ENCODE peak calls at places on chromosomes 13 and 19, in four cellular contexts. One of them, this sample, is unnamed.

GRCh38 chr19:12782424-12783225 is 7.3 kb upstream of the HOOK2 start:
- DNase-seq in heart left ventricle: peak
- DNase-seq in AG09319: peak
- DNase-seq in HCT116: no peak
- DNase-seq in this sample: peak

GRCh38 chr19:11166281-11167142 is 10.9 kb upstream of the SPC24 start:
- DNase-seq in heart left ventricle: peak
- DNase-seq in AG09319: peak
- DNase-seq in HCT116: no peak
- DNase-seq in this sample: peak

GRCh38 chr19:44401108-44401786 is at the start of gene ZNF285:
- DNase-seq in heart left ventricle: peak
- DNase-seq in AG09319: peak
- DNase-seq in HCT116: no peak
- DNase-seq in this sample: peak

GRCh38 chr13:85236431-85236830 is 562.8 kb downstream of the SLITRK6 start:
- DNase-seq in heart left ventricle: no peak
- DNase-seq in AG09319: no peak
- DNase-seq in HCT116: no peak
- DNase-seq in this sample: no peak

GRCh38 chr13:78241278-78241919 is 322.8 kb upstream of the EDNRB start:
- DNase-seq in heart left ventricle: no peak
- DNase-seq in AG09319: no peak
- DNase-seq in HCT116: no peak
- DNase-seq in this sample: peak

GRCh38 chr19:35114656-35115537 is 726 bp upstream of the FXYD3 start:
- DNase-seq in heart left ventricle: no peak
- DNase-seq in AG09319: no peak
- DNase-seq in HCT116: peak
- DNase-seq in this sample: peak

GRCh38 chr13:27406178-27406939 is 18.1 kb upstream of the GTF3A start:
- DNase-seq in heart left ventricle: no peak
- DNase-seq in AG09319: no peak
- DNase-seq in HCT116: no peak
- DNase-seq in this sample: no peak

GRCh38 chr19:47438793-47439220 is 19.5 kb upstream of the MEIS3 start:
- DNase-seq in heart left ventricle: no peak
- DNase-seq in AG09319: no peak
- DNase-seq in HCT116: no peak
- DNase-seq in this sample: peak

GRCh38 chr19:2782357-2782935 is 627 bp downstream of the SGTA start:
- DNase-seq in heart left ventricle: no peak
- DNase-seq in AG09319: no peak
- DNase-seq in HCT116: no peak
- DNase-seq in this sample: no peak

GRCh38 chr13:107329991-107330390 is 762.1 kb upstream of the ARGLU1 start:
- DNase-seq in heart left ventricle: no peak
- DNase-seq in AG09319: no peak
- DNase-seq in HCT116: no peak
- DNase-seq in this sample: no peak

DNA sequence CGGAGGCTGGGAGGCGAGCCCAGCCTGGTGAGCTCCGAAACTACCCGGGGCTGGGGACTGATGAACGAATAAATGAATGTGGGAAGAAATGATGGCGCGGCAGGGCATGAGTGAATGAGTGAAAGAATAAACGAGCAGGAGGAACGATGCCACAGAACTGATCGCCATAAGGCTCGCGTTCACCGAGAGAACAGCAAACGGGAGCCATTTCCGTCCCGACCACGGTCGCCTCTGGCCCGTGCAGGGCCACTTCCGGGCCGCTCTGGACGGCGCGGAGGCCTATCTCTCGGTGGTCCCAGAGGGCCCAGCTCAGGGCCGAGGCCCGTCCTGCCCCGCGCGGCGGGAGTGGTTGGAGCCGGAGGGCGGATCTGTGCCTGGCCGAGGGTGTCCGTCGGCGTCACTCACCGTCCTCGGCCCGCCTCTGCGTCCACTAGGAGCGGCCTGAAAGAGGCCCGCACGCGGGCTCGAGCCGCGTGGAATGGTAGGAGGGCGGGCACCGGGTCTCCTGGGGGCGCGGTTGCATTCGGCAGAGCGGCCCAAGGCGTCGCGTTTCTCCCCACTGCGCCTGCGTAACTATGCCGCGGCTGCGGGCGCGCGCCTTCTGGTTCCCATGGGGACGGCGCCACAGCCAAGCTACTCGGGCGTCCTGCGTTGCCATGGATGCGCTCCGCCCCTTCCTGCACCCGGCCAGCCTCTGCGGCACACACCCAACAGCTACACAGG is at the start of gene ZNF497:
- DNase-seq in heart left ventricle: peak
- DNase-seq in AG09319: peak
- DNase-seq in HCT116: peak
- DNase-seq in this sample: peak
- TF ChIP-seq CTCF in heart left ventricle: no peak
- TF ChIP-seq CTCF in AG09319: no peak
- TF ChIP-seq CTCF in HCT116: no peak
- TF ChIP-seq CTCF in this sample: no peak

GRCh38 chr19:38434549-38435051 is 1.1 kb downstream of the RYR1 start:
- DNase-seq in heart left ventricle: no peak
- DNase-seq in AG09319: no peak
- DNase-seq in HCT116: no peak
- DNase-seq in this sample: peak
- TF ChIP-seq CTCF in heart left ventricle: no peak
- TF ChIP-seq CTCF in AG09319: no peak
- TF ChIP-seq CTCF in HCT116: no peak
- TF ChIP-seq CTCF in this sample: no peak

DNA sequence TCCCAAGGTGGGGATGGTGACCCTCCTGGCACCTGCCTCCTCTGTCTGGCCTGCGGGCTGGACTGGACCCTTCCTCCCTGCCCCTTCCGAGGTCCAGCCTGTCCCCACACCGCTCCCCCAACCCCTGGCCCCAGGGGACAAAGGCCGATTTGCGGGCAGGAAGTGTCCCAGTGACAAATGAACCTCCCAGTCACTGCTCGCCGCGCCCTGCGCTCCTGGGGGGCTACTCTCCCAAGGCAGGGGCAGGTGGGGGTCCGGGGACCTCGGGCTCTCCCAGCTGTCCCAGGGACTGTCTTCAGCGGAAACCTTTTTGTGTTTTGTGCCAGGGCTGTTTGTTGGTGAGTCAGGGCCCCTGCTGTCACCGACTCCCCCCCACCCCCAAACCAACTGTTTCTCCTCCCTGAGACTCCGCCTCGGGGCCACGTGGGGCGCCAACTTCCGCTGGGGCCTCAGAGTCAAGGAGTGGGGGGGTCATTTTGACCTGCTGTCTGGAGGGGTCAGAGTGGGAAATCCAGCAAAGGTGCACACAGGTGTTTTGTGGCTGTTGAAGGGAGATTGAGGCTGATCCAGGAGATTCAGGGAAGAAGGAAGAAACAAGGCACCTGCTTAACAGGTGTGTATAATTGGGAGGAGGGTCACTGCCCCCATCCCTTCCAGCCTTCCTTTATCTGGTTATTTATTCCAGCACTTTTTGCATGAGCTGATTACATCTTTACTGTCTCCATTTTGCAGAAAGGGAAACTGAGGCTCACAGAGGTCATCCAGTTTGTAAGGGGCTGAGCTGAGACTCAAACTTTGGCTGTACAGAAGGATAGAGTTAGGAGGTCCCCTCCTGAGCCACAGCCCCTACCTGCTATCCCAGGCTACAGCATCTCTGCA is 831 bp downstream of the PGPEP1 start:
- DNase-seq in heart left ventricle: peak
- DNase-seq in AG09319: no peak
- DNase-seq in HCT116: no peak
- DNase-seq in this sample: peak
- TF ChIP-seq CTCF in heart left ventricle: no peak
- TF ChIP-seq CTCF in AG09319: no peak
- TF ChIP-seq CTCF in HCT116: no peak
- TF ChIP-seq CTCF in this sample: no peak

GRCh38 chr19:49073514-49074378 is 1.2 kb upstream of the KCNA7 start:
- DNase-seq in heart left ventricle: no peak
- DNase-seq in AG09319: no peak
- DNase-seq in HCT116: peak
- DNase-seq in this sample: peak
- TF ChIP-seq CTCF in heart left ventricle: no peak
- TF ChIP-seq CTCF in AG09319: peak
- TF ChIP-seq CTCF in HCT116: peak
- TF ChIP-seq CTCF in this sample: peak

GRCh38 chr19:33286899-33287298 is 15.4 kb downstream of the CEBPA start:
- DNase-seq in heart left ventricle: no peak
- DNase-seq in AG09319: no peak
- DNase-seq in HCT116: no peak
- DNase-seq in this sample: peak
- TF ChIP-seq CTCF in heart left ventricle: no peak
- TF ChIP-seq CTCF in AG09319: no peak
- TF ChIP-seq CTCF in HCT116: no peak
- TF ChIP-seq CTCF in this sample: no peak